ENCODE peak calls at places on chromosomes 7 and 10, in six cellular contexts. J is endothelial cell of umbilical vein, P is K562, O is GM12878, Y is A549, D is HepG2. M is an unnamed sample.

GRCh38 chr10:110081914-110082313 is 74.1 kb downstream of the ADD3 start:
- DNase-seq in P (peak), Y (peak), O (no peak), J (peak), D (peak), M (peak)

GRCh38 chr7:143043391-143043790 is 8.8 kb upstream of the OR6V1 start:
- DNase-seq in D (no peak), J (no peak), Y (no peak), P (no peak), O (no peak), M (no peak)

GRCh38 chr7:49443515-49443914 is 329.9 kb upstream of the VWC2 start:
- DNase-seq in Y (no peak), D (no peak), O (no peak), J (no peak), P (no peak), M (no peak)

GRCh38 chr7:84512055-84512454 is 317.5 kb upstream of the SEMA3A start:
- DNase-seq in Y (no peak), D (no peak), P (no peak), O (no peak), J (no peak), M (no peak)

GRCh38 chr10:65123120-65123519 is 1601.9 kb downstream of the REEP3 start:
- DNase-seq in O (no peak), P (no peak), Y (no peak), J (no peak), D (no peak), M (no peak)

GRCh38 chr7:28784166-28784870 is 173.8 kb downstream of the TRIL start:
- DNase-seq in O (no peak), P (no peak), Y (no peak), D (no peak), J (no peak), M (no peak)

GRCh38 chr7:50293509-50294179 is 10.9 kb upstream of the IKZF1 start:
- DNase-seq in J (no peak), Y (no peak), P (no peak), O (no peak), D (no peak), M (no peak)

GRCh38 chr10:36425140-36425797 is 700.1 kb upstream of the ANKRD30A start:
- DNase-seq in D (no peak), J (no peak), Y (no peak), O (no peak), P (no peak), M (no peak)

GRCh38 chr10:118912961-118913360 is 116.6 kb upstream of the NANOS1 start:
- DNase-seq in D (peak), Y (no peak), O (no peak), P (no peak), J (no peak), M (no peak)

GRCh38 chr10:123995082-123995460 is 98.3 kb downstream of the CHST15 start:
- DNase-seq in Y (peak), P (no peak), O (no peak), J (peak), D (no peak), M (no peak)

GRCh38 chr10:131574707-131575430 is 263.3 kb upstream of the TCERG1L start:
- DNase-seq in D (no peak), J (no peak), Y (no peak), P (no peak), O (no peak), M (no peak)

GRCh38 chr7:153943428-153944370 is 108.5 kb upstream of the DPP6 start:
- DNase-seq in J (no peak), D (no peak), O (no peak), P (no peak), Y (no peak), M (no peak)

GRCh38 chr7:70040971-70041766 is 442.9 kb downstream of the AUTS2 start:
- DNase-seq in D (no peak), O (no peak), P (peak), Y (peak), J (no peak), M (peak)

GRCh38 chr7:46532571-46532970 is 611.5 kb upstream of the IGFBP3 start:
- DNase-seq in J (no peak), P (no peak), O (no peak), Y (no peak), D (no peak), M (no peak)

GRCh38 chr10:58177362-58177947 is 90.2 kb downstream of the IPMK start:
- DNase-seq in P (peak), O (no peak), J (peak), D (peak), Y (peak), M (peak)

GRCh38 chr10:7311256-7312178 is 99.3 kb downstream of the SFMBT2 start:
- DNase-seq in D (no peak), J (no peak), O (no peak), P (no peak), Y (peak), M (no peak)

GRCh38 chr10:101818958-101819633 is 852 bp upstream of the OGA start:
- DNase-seq in D (peak), J (no peak), O (no peak), Y (no peak), P (peak), M (no peak)

GRCh38 chr10:105503714-105504113 is 862.6 kb downstream of the SORCS3 start:
- DNase-seq in P (no peak), D (no peak), J (no peak), Y (no peak), O (no peak), M (no peak)

GRCh38 chr7:117025891-117026290 is 72.6 kb downstream of the ST7 start:
- DNase-seq in J (peak), P (no peak), O (no peak), Y (no peak), D (no peak), M (no peak)

GRCh38 chr7:75807452-75807851 is 6.2 kb downstream of the CCL24 start:
- DNase-seq in D (no peak), O (no peak), P (no peak), J (no peak), Y (no peak), M (no peak)

GRCh38 chr10:97124211-97124610 is 61.5 kb downstream of the SLIT1 start:
- DNase-seq in Y (no peak), D (no peak), P (no peak), O (no peak), J (no peak), M (no peak)

GRCh38 chr7:42913591-42913990 is 1.7 kb upstream of the C7orf25 start:
- DNase-seq in O (no peak), J (no peak), Y (no peak), D (no peak), P (peak), M (peak)

GRCh38 chr10:69879628-69880257 is 78.0 kb downstream of the COL13A1 start:
- DNase-seq in Y (no peak), O (no peak), J (no peak), P (no peak), D (peak), M (no peak)

GRCh38 chr7:128453836-128454804 is 1.6 kb upstream of the HILPDA start:
- DNase-seq in Y (no peak), J (peak), O (no peak), D (no peak), P (no peak), M (no peak)

GRCh38 chr10:63286754-63287264 is 153.7 kb downstream of the NRBF2 start:
- DNase-seq in P (no peak), Y (no peak), O (peak), D (no peak), J (no peak), M (no peak)

GRCh38 chr7:99105756-99106155 is 38.2 kb downstream of the SMURF1 start:
- DNase-seq in D (no peak), Y (no peak), O (no peak), J (no peak), P (no peak), M (no peak)

GRCh38 chr10:132247943-132248342 is 59.8 kb downstream of the STK32C start:
- DNase-seq in Y (no peak), D (no peak), P (peak), J (no peak), O (no peak), M (peak)

GRCh38 chr7:95367606-95368005 is 28.6 kb downstream of the PON3 start:
- DNase-seq in D (no peak), O (no peak), P (no peak), J (no peak), Y (no peak), M (no peak)

GRCh38 chr7:5997210-5997808 is 11.5 kb downstream of the PMS2 start:
- DNase-seq in J (peak), P (peak), D (peak), O (no peak), Y (peak), M (peak)

GRCh38 chr7:106779877-106780276 is 85.2 kb upstream of the PIK3CG start:
- DNase-seq in P (peak), O (no peak), J (no peak), Y (peak), D (peak), M (peak)

GRCh38 chr10:50510517-50511473 is 113.0 kb downstream of the SGMS1 start:
- DNase-seq in J (no peak), D (no peak), P (no peak), Y (no peak), O (no peak), M (no peak)

GRCh38 chr7:51327287-51327717 is 10.7 kb upstream of the COBL start:
- DNase-seq in P (no peak), J (no peak), Y (no peak), D (no peak), O (no peak), M (no peak)

GRCh38 chr10:8803992-8804391 is 749.5 kb downstream of the GATA3 start:
- DNase-seq in Y (no peak), D (no peak), P (no peak), J (no peak), O (no peak), M (no peak)

GRCh38 chr10:8794860-8795259 is 740.4 kb downstream of the GATA3 start:
- DNase-seq in D (no peak), Y (no peak), O (no peak), J (no peak), P (no peak), M (no peak)

DNA sequence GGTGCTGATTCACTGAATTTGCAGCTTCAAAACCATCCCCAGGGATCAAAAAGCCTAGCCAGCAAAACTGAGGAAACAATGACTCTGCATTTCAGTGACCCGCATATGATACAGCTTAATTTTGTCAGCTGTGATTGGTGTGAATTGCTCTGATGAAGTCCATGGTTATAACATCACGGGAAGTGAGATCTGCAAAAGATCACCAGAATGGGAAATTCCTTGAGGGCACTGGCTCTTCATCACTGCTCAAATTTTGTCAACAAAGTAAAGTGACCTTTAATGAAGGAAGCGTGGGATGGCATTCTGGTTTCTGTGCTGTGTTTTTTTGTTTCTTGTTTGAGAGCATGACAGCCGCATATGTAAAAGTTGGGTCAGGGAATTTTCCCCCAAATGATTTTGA is 745.9 kb downstream of the GATA3 start:
- DNase-seq in O (no peak), D (no peak), Y (no peak), P (no peak), J (no peak), M (no peak)
- TF ChIP-seq MYC in O (no peak), D (no peak), Y (no peak), P (no peak), J (no peak), M (no peak)

DNA sequence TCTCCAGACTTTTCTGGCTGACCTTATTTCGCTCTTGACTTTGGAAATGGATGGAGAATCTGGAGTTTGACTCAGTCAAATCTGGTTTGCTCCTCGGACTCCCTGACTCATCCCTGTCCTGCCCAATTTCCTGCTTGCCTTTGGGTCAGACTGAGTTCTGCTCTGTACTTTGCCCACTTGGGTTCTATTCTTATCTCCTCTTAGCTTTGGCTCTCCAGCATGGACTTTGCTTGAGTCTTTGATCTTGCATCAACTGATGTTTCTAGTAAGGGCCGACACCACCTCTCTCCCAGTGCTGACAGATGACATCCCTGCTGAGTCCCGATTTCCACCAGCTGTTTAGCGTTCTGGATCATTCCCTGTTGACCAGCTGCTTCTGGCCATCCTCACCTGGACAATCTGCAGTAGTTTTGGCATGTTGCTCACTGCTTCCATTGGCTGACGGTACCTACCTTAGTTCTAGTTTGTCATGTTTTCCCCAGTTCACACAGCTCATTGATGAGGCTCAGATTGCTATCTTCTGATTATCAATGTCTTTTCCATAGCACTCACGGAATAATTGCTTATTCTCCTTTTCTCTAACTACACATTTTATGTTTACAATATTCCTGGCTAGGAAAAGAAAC is 335.4 kb downstream of the SUGCT start:
- DNase-seq in Y (no peak), J (no peak), P (no peak), O (no peak), D (peak), M (no peak)
- TF ChIP-seq MYC in Y (no peak), J (no peak), P (no peak), O (no peak), D (no peak), M (no peak)

GRCh38 chr7:18521945-18522566 is 26.5 kb downstream of the HDAC9 start:
- DNase-seq in O (no peak), J (no peak), D (no peak), Y (no peak), P (no peak), M (no peak)
- TF ChIP-seq MYC in O (no peak), J (no peak), D (no peak), Y (no peak), P (no peak), M (no peak)

GRCh38 chr7:108455833-108456677 is at the start of gene NRCAM:
- DNase-seq in Y (peak), D (no peak), O (no peak), J (peak), P (peak), M (peak)
- TF ChIP-seq MYC in Y (no peak), D (no peak), O (no peak), J (no peak), P (no peak), M (no peak)

GRCh38 chr7:92422926-92423325 is 24.4 kb upstream of the GATAD1 start:
- DNase-seq in D (no peak), J (no peak), Y (no peak), P (no peak), O (no peak), M (no peak)

GRCh38 chr7:92415225-92415624 is 32.1 kb upstream of the GATAD1 start:
- DNase-seq in J (no peak), Y (no peak), D (no peak), P (no peak), O (no peak), M (no peak)

GRCh38 chr7:92412745-92413144 is 34.5 kb upstream of the GATAD1 start:
- DNase-seq in J (no peak), O (no peak), P (no peak), Y (no peak), D (no peak), M (no peak)

GRCh38 chr7:92421676-92422435 is 25.4 kb upstream of the GATAD1 start:
- DNase-seq in O (no peak), Y (no peak), D (no peak), P (peak), J (no peak), M (peak)

GRCh38 chr7:92417913-92418312 is 29.4 kb upstream of the GATAD1 start:
- DNase-seq in D (no peak), Y (no peak), J (no peak), P (peak), O (no peak), M (peak)
- TF ChIP-seq MYC in D (no peak), Y (no peak), J (no peak), P (no peak), O (no peak), M (no peak)

M was measured in NB4.